ENCODE peak calls at places on chromosome 5, in eight cellular contexts. I is mammary epithelial cell, E is HFFc6, T is lower lobe of right lung, Y is progenitor cell of endocrine pancreas, X is OCI-LY7, U is neural crest cell, B is epithelial cell of esophagus. C is an unnamed sample.
A peak's percentile ranks its signal among the peaks of the same experiment; 100 is the strongest.

GRCh38 chr5:74839228-74839627 is 27.0 kb downstream of the FAM169A start:
- DNase-seq in I (no peak), E (no peak), T (no peak), Y (no peak), X (no peak), U (no peak), B (no peak), C (no peak)

GRCh38 chr5:14008819-14009311 is 64.4 kb upstream of the DNAH5 start:
- DNase-seq in I (no peak), E (no peak), T (peak; percentile 63), Y (no peak), X (no peak), U (no peak), B (peak; percentile 71), C (no peak)

GRCh38 chr5:178126556-178126955 is 4.3 kb upstream of the RMND5B start:
- DNase-seq in I (no peak), E (no peak), T (no peak), Y (no peak), X (no peak), U (no peak), B (no peak), C (no peak)

GRCh38 chr5:126119894-126120442 is 303.2 kb upstream of the GRAMD2B start:
- DNase-seq in I (no peak), E (no peak), T (no peak), Y (no peak), X (no peak), U (no peak), B (no peak), C (no peak)

GRCh38 chr5:763998-764781 is 20.3 kb downstream of the ZDHHC11B start:
- DNase-seq in I (no peak), E (no peak), T (peak; percentile 40), Y (no peak), X (no peak), U (no peak), B (no peak), C (no peak)

GRCh38 chr5:79743846-79744605 is 54.4 kb downstream of the CMYA5 start:
- DNase-seq in I (no peak), E (peak; percentile 57), T (no peak), Y (no peak), X (no peak), U (no peak), B (peak; percentile 24), C (no peak)

GRCh38 chr5:435961-436640 is 6.9 kb upstream of the EXOC3 start:
- DNase-seq in I (no peak), E (no peak), T (peak; percentile 43), Y (no peak), X (no peak), U (no peak), B (peak; percentile 36), C (peak; percentile 38)

GRCh38 chr5:72074238-72074637 is 33.0 kb upstream of the MAP1B start:
- DNase-seq in I (no peak), E (no peak), T (no peak), Y (no peak), X (no peak), U (no peak), B (no peak), C (no peak)

GRCh38 chr5:179409806-179410205 is 64.5 kb upstream of the ADAMTS2 start:
- DNase-seq in I (no peak), E (no peak), T (no peak), Y (no peak), X (no peak), U (no peak), B (no peak), C (no peak)

GRCh38 chr5:11046160-11046559 is 285.1 kb upstream of the DAP start:
- DNase-seq in I (no peak), E (no peak), T (no peak), Y (no peak), X (no peak), U (no peak), B (no peak), C (no peak)

DNA sequence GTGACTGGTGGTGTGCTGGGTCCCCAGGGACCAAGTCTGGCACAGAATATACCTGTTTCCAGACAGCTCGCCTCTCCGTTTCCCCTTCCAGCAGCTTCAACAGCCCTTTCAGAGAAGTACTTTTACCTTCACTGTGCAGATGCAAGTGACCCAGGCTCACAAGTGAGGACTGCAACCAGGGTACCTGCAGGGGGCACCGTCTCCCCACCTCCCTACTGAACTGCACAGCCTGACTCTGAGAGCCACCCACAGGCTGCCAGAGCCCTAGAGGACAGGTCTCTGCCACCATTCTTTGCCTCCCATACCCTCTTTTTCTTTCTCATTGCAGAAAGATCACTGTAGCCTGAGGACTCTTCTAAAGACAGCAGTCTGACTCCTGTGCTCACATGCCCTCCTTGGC is 15.4 kb downstream of the IL9 start:
- DNase-seq in I (no peak), E (no peak), T (no peak), Y (no peak), X (peak; percentile 40), U (no peak), B (no peak), C (no peak)
- TF ChIP-seq CTCF in I (peak; percentile 28), E (peak; percentile 43), T (no peak), Y (peak; percentile 47), X (peak; percentile 72), U (peak; percentile 24), B (peak; percentile 21), C (no peak)

DNA sequence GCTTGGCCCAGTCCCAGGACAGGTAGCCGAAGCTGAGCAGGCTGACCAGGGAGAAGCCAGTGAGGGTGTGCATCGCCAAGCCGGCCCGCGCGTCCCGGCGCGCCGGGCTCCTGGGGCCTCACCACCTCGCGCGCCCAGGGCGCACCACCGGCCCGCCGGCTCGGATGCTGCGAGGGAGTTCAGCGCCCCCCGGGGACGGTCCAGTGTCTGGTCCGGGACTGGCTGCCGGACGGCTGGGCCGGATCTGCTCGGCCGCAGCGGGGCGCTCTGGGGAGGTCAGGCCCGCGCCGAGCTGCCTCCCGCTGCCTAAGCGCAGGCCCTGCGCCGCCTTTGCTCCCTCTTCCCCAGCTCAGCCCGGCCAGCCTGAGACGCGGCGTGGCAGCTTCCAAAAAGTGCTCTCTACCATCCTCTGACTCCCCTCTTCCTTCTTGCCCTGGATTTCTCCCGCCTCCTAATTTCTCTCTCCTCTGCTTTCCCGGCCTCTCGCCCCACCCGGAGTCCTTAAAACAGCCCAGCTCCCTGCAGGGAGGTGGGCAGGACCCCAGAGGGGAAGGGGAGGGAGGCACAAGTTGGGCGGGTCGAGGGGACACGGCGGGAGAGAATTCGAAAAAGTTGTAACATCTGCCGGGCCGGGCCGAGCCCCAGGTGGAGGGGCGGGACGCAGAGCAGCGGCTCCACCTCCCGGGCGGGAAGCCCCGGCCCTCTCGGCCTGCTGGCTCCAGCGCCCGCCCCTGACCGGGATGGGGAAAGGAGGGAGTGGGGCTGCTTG is at the start of gene ARSI:
- DNase-seq in I (peak; percentile 43), E (no peak), T (no peak), Y (no peak), X (no peak), U (no peak), B (peak; percentile 56), C (peak; percentile 23)
- TF ChIP-seq CTCF in I (peak; percentile 38), E (peak; percentile 69), T (no peak), Y (peak; percentile 36), X (no peak), U (peak; percentile 33), B (peak; percentile 5), C (no peak)

GRCh38 chr5:107381189-107381856 is 289.4 kb downstream of the EFNA5 start:
- DNase-seq in I (peak; percentile 79), E (peak; percentile 53), T (no peak), Y (no peak), X (no peak), U (no peak), B (peak; percentile 90), C (no peak)
- TF ChIP-seq CTCF in I (no peak), E (no peak), T (no peak), Y (no peak), X (no peak), U (no peak), B (no peak), C (no peak)

DNA sequence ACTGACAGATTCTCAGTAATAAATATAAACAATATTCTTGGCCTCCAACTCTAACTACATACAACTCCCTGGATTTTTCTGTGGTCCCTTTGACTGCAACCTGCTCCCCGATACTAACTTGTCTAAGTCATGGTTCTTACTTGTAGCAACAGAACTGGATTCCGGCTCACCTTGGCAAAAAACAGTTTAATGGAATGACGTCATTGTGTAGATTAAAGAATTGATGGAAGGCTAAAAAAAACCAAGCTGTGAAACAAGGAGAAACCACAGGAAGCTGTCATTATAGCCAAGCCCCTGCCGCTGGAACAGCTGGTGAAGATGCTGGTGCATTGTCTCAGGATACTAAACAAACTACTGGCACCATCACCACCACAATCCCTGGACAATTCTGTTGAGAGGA is 11.4 kb upstream of the ADAMTS19 start:
- DNase-seq in I (no peak), E (no peak), T (no peak), Y (no peak), X (no peak), U (no peak), B (no peak), C (no peak)
- TF ChIP-seq CTCF in I (no peak), E (no peak), T (no peak), Y (no peak), X (no peak), U (no peak), B (no peak), C (no peak)

DNA sequence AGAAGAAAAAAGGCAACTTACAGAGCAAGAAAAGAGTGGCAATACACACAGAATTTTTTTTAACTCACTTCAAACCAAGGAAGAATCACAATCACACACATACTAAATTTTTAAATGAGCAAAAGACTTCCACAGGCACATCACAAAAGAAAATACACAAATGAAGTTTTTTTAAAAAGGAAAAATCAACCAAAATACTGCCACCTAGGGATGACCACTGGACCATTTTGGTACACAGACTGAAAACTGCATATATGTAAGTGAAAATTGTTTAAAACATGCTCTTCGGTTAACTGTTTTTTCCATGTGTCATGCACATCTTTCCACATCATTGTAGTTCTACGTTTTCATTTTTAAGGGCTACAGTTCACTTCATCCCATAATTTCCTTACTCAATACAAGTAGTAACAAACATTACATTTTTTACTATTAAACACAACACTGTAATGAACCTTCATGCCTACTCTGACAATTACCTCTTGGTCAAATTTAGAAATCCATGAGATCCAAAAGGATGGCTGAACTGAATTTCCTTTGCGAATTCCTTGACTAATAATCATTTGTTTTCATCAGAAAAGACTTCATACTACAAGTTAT is 79.0 kb downstream of the FBXW11 start:
- DNase-seq in I (no peak), E (no peak), T (no peak), Y (no peak), X (peak; percentile 12), U (no peak), B (no peak), C (no peak)
- TF ChIP-seq CTCF in I (peak; percentile 44), E (peak; percentile 83), T (peak; percentile 13), Y (peak; percentile 61), X (peak; percentile 82), U (peak; percentile 57), B (peak; percentile 29), C (no peak)

C was measured in mucosa of descending colon.